ENCODE peak calls at places on chromosomes 2 and 18, in seven cellular contexts. G is fibroblast of pulmonary artery, Q is Kasumi-1, B is aorta, M is activated T-helper 1 cell treated with Interleukin-2 at 50 U/mL for 16 hours, L is AML-193, V is fibroblast of mammary gland. O is an unnamed sample.

GRCh38 chr2:157840568-157841156 is 35.5 kb downstream of the ACVR1 start:
- DNase-seq in L (no peak), Q (no peak), G (no peak), B (peak; percentile 80), V (peak; percentile 49), M (no peak), O (peak; percentile 32)

GRCh38 chr2:234919711-234920110 is 32.1 kb upstream of the SH3BP4 start:
- DNase-seq in L (no peak), B (no peak), V (peak; percentile 52), Q (no peak), M (no peak), G (no peak), O (no peak)

GRCh38 chr2:154264024-154264423 is 392.3 kb downstream of the GALNT13 start:
- DNase-seq in B (no peak), V (no peak), L (no peak), Q (no peak), G (no peak), M (no peak), O (no peak)

GRCh38 chr18:79139206-79139605 is 70.0 kb downstream of the ATP9B start:
- DNase-seq in V (no peak), L (no peak), B (no peak), G (no peak), Q (peak; percentile 13), M (no peak), O (no peak)

GRCh38 chr2:240914645-240915525 is 8.7 kb downstream of the CROCC2 start:
- DNase-seq in L (no peak), G (no peak), M (no peak), V (no peak), Q (no peak), B (peak; percentile 63), O (no peak)

GRCh38 chr2:83016343-83017110 is 1442.6 kb downstream of the SUCLG1 start:
- DNase-seq in V (no peak), B (no peak), M (no peak), G (no peak), Q (no peak), L (no peak), O (no peak)

GRCh38 chr2:109380502-109381326 is 233.1 kb downstream of the SEPTIN10 start:
- DNase-seq in Q (no peak), B (peak; percentile 65), V (peak; percentile 38), M (no peak), L (no peak), G (no peak), O (peak; percentile 54)

GRCh38 chr2:71599038-71599437 is 145.7 kb downstream of the DYSF start:
- DNase-seq in B (no peak), L (no peak), G (no peak), M (no peak), Q (no peak), V (no peak), O (no peak)

GRCh38 chr2:96856776-96857673 is 791 bp downstream of the ANKRD39 start:
- DNase-seq in V (peak; percentile 40), M (no peak), G (no peak), Q (peak; percentile 18), L (no peak), B (peak; percentile 77), O (peak; percentile 39)

O was measured in dermis blood vessel endothelial cell.